ENCODE peak calls at places on chromosomes 4 and X, in six cellular contexts. O, L, X, C, G and M are unnamed samples.

GRCh38 chrX:97238632-97239031 is 354.9 kb downstream of the RPA4 start:
- DNase-seq in L (no peak), O (no peak), C (no peak), G (peak), X (peak), M (no peak)

GRCh38 chr4:145840162-145840768 is 98.4 kb downstream of the ZNF827 start:
- DNase-seq in G (peak), C (no peak), L (no peak), X (peak), O (no peak), M (no peak)

GRCh38 chrX:131987252-131987651 is 35.9 kb upstream of the STK26 start:
- DNase-seq in C (no peak), X (peak), O (no peak), L (no peak), G (no peak), M (no peak)

GRCh38 chr4:185879666-185880312 is 67.8 kb upstream of the SORBS2 start:
- DNase-seq in O (no peak), G (no peak), C (no peak), L (no peak), X (no peak), M (no peak)

GRCh38 chr4:726235-726787 is 20.7 kb downstream of the PCGF3 start:
- DNase-seq in C (no peak), O (no peak), X (peak), L (no peak), G (no peak), M (no peak)

GRCh38 chr4:143185253-143186107 is 763 bp downstream of the USP38 start:
- DNase-seq in O (peak), L (peak), X (peak), G (peak), C (no peak), M (peak)

GRCh38 chrX:111837226-111837625 is 38.8 kb upstream of the TRPC5OS start:
- DNase-seq in G (no peak), C (no peak), X (no peak), L (no peak), O (no peak), M (peak)

GRCh38 chrX:106168107-106168506 is at the start of gene PWWP3B:
- DNase-seq in G (peak), X (no peak), L (peak), C (no peak), O (peak), M (peak)

GRCh38 chrX:76920621-76921020 is 493.1 kb downstream of the MAGEE1 start:
- DNase-seq in C (no peak), X (no peak), G (no peak), L (no peak), O (no peak), M (no peak)

GRCh38 chr4:24840362-24840761 is 45.0 kb downstream of the SOD3 start:
- DNase-seq in X (no peak), G (no peak), L (peak), O (no peak), C (no peak), M (no peak)

GRCh38 chrX:84339507-84340364 is 151.7 kb upstream of the RPS6KA6 start:
- DNase-seq in L (no peak), C (no peak), G (peak), X (peak), O (no peak), M (no peak)

GRCh38 chr4:89334311-89334710 is 26.7 kb upstream of the GPRIN3 start:
- DNase-seq in X (no peak), O (no peak), G (no peak), L (no peak), C (no peak), M (no peak)

GRCh38 chrX:148024425-148025148 is 43.5 kb downstream of the FMR1NB start:
- DNase-seq in O (no peak), G (no peak), L (no peak), X (no peak), C (no peak), M (no peak)

GRCh38 chr4:140260227-140260626 is 106.2 kb upstream of the MAML3 start:
- DNase-seq in G (peak), L (no peak), C (no peak), X (peak), O (no peak), M (no peak)

GRCh38 chrX:38811515-38812239 is 10.4 kb downstream of the MID1IP1 start:
- DNase-seq in C (no peak), L (no peak), O (no peak), X (no peak), G (no peak), M (no peak)

GRCh38 chr4:139740531-139741041 is 75.0 kb downstream of the MGST2 start:
- DNase-seq in X (peak), L (peak), O (peak), C (peak), G (peak), M (peak)

GRCh38 chrX:645024-645376 is 14.4 kb downstream of the SHOX start:
- DNase-seq in X (no peak), L (no peak), G (no peak), O (peak), C (no peak), M (peak)

GRCh38 chrX:41445171-41445570 is 2.0 kb upstream of the NYX start:
- DNase-seq in O (no peak), X (no peak), L (no peak), G (no peak), C (no peak), M (peak)

GRCh38 chrX:109077788-109078187 is 341.4 kb upstream of the IRS4 start:
- DNase-seq in C (no peak), L (no peak), O (no peak), G (no peak), X (no peak), M (no peak)

GRCh38 chrX:16772460-16772859 is 13.8 kb upstream of the TXLNG start:
- DNase-seq in O (no peak), L (peak), G (peak), X (no peak), C (no peak), M (peak)

GRCh38 chr4:15063341-15063740 is 61.1 kb downstream of the CPEB2 start:
- DNase-seq in O (no peak), C (no peak), X (no peak), L (no peak), G (no peak), M (no peak)

GRCh38 chrX:80237072-80237471 is 183.2 kb upstream of the TENT5D start:
- DNase-seq in C (no peak), G (peak), L (no peak), X (no peak), O (no peak), M (peak)

GRCh38 chr4:89222171-89222570 is 85.4 kb downstream of the GPRIN3 start:
- DNase-seq in X (no peak), L (no peak), O (no peak), C (no peak), G (no peak), M (no peak)

GRCh38 chrX:112785323-112785722 is 55.3 kb downstream of the AMOT start:
- DNase-seq in G (no peak), L (no peak), C (no peak), O (no peak), X (no peak), M (no peak)

GRCh38 chr4:98565646-98566403 is 92.6 kb downstream of the TSPAN5 start:
- DNase-seq in G (no peak), X (no peak), L (no peak), C (no peak), O (no peak), M (no peak)

GRCh38 chrX:9340619-9341304 is 124.1 kb upstream of the TBL1X start:
- DNase-seq in G (no peak), O (peak), C (no peak), L (peak), X (peak), M (peak)

GRCh38 chr4:127509155-127509554 is 123.6 kb upstream of the INTU start:
- DNase-seq in C (no peak), L (no peak), O (no peak), G (no peak), X (no peak), M (no peak)

GRCh38 chr4:5796976-5797375 is 86.0 kb downstream of the EVC start:
- DNase-seq in G (no peak), X (no peak), O (no peak), L (no peak), C (no peak), M (no peak)
- H3K27ac ChIP-seq in G (no peak), X (no peak), O (no peak), L (no peak), C (no peak), M (no peak)

DNA sequence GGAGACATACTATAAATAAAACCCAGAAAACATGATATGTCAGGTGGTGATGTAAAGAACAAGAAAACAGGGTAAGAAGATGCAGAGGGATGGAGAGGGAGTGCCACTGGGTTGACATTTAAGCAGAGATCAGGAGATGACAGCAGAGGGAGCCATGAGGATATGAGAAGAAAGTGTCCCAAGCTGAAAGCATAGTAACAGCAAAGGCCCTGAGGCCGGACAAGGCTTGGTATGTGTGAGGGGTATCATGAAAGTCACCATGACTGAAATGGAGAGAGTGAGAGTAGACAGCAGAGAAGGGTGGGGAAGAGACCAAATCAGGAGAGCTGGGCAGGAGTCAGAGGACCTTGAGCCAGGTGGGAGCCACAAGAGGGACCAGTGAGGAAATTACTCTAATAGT is 3.4 kb downstream of the GPKOW start:
- DNase-seq in X (no peak), O (no peak), G (peak), C (no peak), L (no peak), M (no peak)
- TF ChIP-seq CTCF in X (no peak), O (no peak), G (peak), C (no peak), L (no peak), M (peak)

GRCh38 chr4:62135565-62136156 is 935.5 kb downstream of the ADGRL3 start:
- DNase-seq in G (no peak), O (no peak), X (no peak), C (no peak), L (no peak), M (no peak)

GRCh38 chr4:62133498-62133897 is 933.4 kb downstream of the ADGRL3 start:
- DNase-seq in G (no peak), X (no peak), L (no peak), O (no peak), C (no peak), M (no peak)

GRCh38 chr4:62131049-62131448 is 930.9 kb downstream of the ADGRL3 start:
- DNase-seq in X (no peak), G (no peak), O (no peak), L (no peak), C (no peak), M (no peak)

DNA sequence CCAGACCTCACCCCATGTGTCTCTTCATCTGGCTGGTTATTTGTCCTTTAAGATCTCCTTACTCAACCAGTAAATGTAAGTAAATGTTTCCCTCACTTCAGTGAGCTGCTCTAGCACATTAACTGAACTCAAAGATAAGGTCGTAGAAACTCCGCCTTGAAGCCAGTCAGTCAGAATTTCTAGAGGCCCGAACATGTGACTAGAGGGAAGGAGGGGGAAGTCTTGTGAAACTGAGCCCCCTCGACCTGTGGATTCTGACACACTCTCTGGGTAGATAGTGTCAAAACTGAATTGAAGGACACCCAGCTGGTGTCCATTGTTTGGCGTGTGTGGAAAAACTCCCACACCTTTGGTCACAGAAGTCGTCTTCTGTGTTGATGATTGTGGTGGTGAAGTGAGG is 933.9 kb downstream of the ADGRL3 start:
- DNase-seq in L (no peak), G (no peak), O (no peak), X (no peak), C (no peak), M (no peak)
- H3K27ac ChIP-seq in L (no peak), G (no peak), O (no peak), X (no peak), C (peak), M (no peak)

DNA sequence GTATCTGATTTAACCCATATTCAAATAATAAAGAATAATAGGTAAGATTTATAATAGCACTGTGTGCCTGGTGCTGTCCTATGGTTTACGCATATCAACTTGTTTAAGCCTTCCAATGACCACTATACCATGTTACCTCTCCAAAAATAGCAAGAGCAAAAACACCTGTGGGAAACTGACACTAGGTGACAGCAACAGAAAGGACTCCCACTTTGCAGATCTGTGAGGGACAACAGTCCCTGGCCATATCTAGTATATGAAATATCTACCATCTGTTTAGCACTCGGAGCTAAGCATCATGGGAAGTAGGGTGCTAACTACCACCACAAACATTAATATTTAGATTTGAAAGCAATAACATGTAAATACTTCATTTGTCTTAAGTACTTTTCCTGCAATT is 55.7 kb upstream of the TXK start:
- DNase-seq in O (no peak), X (no peak), L (no peak), C (no peak), G (no peak), M (no peak)
- TF ChIP-seq CTCF in O (no peak), X (no peak), L (no peak), C (no peak), G (no peak), M (no peak)

GRCh38 chr4:67151376-67152343 is 393.6 kb downstream of the CENPC start:
- DNase-seq in C (no peak), X (no peak), G (no peak), O (no peak), L (peak), M (no peak)
- H3K27ac ChIP-seq in C (no peak), X (no peak), G (no peak), O (no peak), L (no peak), M (no peak)

DNA sequence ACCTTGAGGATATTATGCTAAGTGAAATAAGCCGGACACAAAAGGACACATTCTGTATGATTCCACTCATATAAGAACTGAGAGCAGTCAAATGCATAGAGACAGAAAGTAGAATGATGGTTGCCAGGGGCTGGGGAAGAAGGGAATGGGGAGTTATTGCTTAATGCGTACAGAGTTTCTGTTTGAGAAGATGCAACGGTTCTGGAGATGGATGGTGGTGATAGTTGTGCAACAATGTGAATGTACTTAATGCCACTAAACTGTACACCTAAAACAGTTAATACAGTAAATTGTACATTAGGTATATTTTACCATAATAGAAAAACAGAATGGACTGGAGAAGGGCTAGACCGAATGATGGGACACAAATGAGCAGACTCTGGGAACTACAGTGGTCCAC is 15.8 kb downstream of the MAOB start:
- DNase-seq in L (no peak), O (no peak), X (no peak), G (no peak), C (no peak), M (no peak)
- TF ChIP-seq CTCF in L (no peak), O (no peak), X (no peak), G (no peak), C (no peak), M (no peak)